ENCODE peak calls at places on chromosome X, in nine cellular contexts. K is OCI-LY7, O is NB4, M is colonic mucosa, X is skeletal muscle cell, A is heart right ventricle, D is pancreas, N is uterus, Y is tibial artery. S is an unnamed sample.

GRCh38 chrX:19875051-19875432 is 12.4 kb downstream of the SH3KBP1 start:
- DNase-seq in O (peak), M (no peak), Y (no peak), A (no peak), K (no peak), X (no peak), N (no peak), D (no peak), S (no peak)

GRCh38 chrX:14698770-14699169 is 169.4 kb downstream of the GLRA2 start:
- DNase-seq in D (no peak), Y (no peak), X (no peak), O (no peak), M (no peak), N (no peak), K (no peak), A (no peak), S (no peak)

GRCh38 chrX:118720058-118720707 is 7.2 kb upstream of the IL13RA1 start:
- DNase-seq in M (no peak), K (no peak), O (no peak), A (no peak), X (no peak), N (no peak), Y (no peak), D (no peak), S (no peak)

GRCh38 chrX:104854188-104854587 is 288.2 kb downstream of the IL1RAPL2 start:
- DNase-seq in O (no peak), N (no peak), D (no peak), Y (no peak), A (no peak), K (no peak), X (no peak), M (no peak), S (no peak)

GRCh38 chrX:149470960-149471359 is 34.1 kb downstream of the IDS start:
- DNase-seq in A (peak), O (peak), X (no peak), Y (peak), N (peak), K (peak), D (peak), M (peak), S (peak)

GRCh38 chrX:139972113-139972512 is 6.8 kb upstream of the CXorf66 start:
- DNase-seq in A (no peak), D (no peak), N (no peak), M (no peak), O (no peak), Y (no peak), X (no peak), K (no peak), S (no peak)

GRCh38 chrX:53716328-53717088 is 30.0 kb upstream of the HUWE1 start:
- DNase-seq in Y (no peak), A (no peak), X (no peak), D (no peak), M (no peak), N (no peak), K (peak), O (peak), S (peak)

GRCh38 chrX:68999351-68999750 is 165.9 kb downstream of the PJA1 start:
- DNase-seq in A (no peak), Y (no peak), O (no peak), X (no peak), M (no peak), K (no peak), D (no peak), N (no peak), S (no peak)

GRCh38 chrX:18649498-18649951 is 22.4 kb downstream of the RS1 start:
- DNase-seq in N (no peak), Y (no peak), K (no peak), O (no peak), M (no peak), A (no peak), D (no peak), X (no peak), S (no peak)

GRCh38 chrX:118347131-118347530 is 1.2 kb downstream of the WDR44 start:
- DNase-seq in O (peak), K (no peak), X (no peak), N (no peak), D (no peak), A (no peak), M (no peak), Y (no peak), S (peak)

GRCh38 chrX:115023139-115023538 is 5.7 kb upstream of the IL13RA2 start:
- DNase-seq in K (no peak), O (no peak), Y (no peak), D (no peak), N (no peak), X (peak), M (no peak), A (no peak), S (peak)

GRCh38 chrX:79146552-79147390 is 2.3 kb downstream of the GPR174 start:
- DNase-seq in D (no peak), K (peak), M (no peak), A (no peak), N (no peak), Y (no peak), X (no peak), O (peak), S (no peak)

GRCh38 chrX:97399400-97399799 is 515.7 kb downstream of the RPA4 start:
- DNase-seq in K (no peak), O (no peak), M (no peak), D (no peak), X (peak), N (no peak), A (no peak), Y (no peak), S (peak)

GRCh38 chrX:113966791-113967190 is 617.1 kb upstream of the HTR2C start:
- DNase-seq in Y (no peak), M (no peak), X (no peak), O (no peak), N (no peak), A (no peak), K (no peak), D (no peak), S (no peak)
- H3K4me3 ChIP-seq in Y (no peak), M (no peak), X (no peak), O (no peak), N (no peak), A (no peak), K (no peak), D (no peak), S (no peak)

DNA sequence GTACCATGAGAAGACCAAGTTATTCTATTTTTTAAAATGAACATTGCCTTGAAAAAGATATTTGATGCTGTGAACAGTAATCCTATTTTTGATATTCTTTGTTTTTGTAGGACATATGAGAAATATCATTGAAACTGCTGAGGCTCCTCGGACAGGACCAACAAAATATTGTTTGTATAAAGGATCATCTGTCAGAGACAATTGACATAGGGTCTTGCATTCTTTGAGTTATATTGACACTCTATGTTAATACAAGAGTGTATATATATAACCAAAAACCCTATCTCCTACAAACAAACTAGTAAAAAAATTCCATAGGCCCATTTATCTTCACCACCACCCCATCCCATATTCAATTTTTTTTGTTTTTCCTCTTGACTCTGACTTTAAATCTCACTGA is 222.7 kb downstream of the DACH2 start:
- DNase-seq in O (no peak), A (no peak), N (no peak), K (no peak), X (no peak), M (no peak), D (no peak), Y (no peak), S (no peak)
- H3K4me3 ChIP-seq in O (no peak), A (no peak), N (no peak), K (no peak), X (no peak), M (no peak), D (no peak), Y (no peak), S (no peak)

DNA sequence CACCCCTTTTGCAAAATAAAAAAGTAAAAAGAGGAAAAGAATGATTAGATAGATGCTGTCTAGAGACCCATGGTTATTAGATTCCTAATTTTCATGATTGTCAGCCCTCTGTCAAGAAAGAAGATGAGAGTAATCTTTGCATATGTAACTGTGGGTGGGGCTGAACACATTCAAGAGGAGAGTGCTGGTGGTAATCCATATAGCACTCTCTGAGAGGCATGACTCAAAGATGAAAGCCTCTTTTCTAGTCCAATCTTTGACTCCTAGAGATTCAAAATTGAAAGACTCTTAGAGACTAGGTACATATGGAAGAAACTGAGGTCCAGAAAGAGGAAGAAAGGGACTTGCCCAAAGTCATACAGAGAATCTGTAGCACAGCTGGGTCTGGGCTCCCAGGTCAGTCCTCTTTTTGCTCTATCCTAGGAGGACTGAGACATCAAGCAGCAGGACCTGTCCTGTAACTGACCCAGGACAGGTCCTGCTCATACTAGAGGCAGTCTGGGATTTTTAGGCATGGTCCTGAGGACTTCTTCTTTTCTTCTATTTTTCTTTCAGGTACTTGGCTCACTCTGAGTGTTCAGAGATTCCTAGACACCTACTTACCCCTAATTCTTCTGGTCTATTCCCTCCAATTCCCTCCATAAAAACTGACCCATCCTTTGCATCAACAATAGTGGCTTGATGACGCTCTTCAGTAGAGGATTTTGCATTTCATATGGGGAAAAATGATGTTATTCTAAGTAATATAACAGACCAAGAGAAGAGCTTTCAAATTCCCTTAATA is 23.8 kb downstream of the VSIG4 start:
- DNase-seq in D (no peak), M (no peak), N (no peak), Y (no peak), A (no peak), K (no peak), O (no peak), X (no peak), S (no peak)
- H3K4me3 ChIP-seq in D (peak), M (no peak), N (no peak), Y (peak), A (peak), K (peak), O (peak), X (no peak), S (no peak)

GRCh38 chrX:2550288-2551020 is 49.7 kb upstream of the DHRSX start:
- DNase-seq in D (no peak), N (no peak), K (no peak), X (no peak), M (no peak), O (no peak), A (no peak), Y (no peak), S (peak)
- H3K4me3 ChIP-seq in D (no peak), N (no peak), K (no peak), X (no peak), M (no peak), O (no peak), A (no peak), Y (no peak), S (no peak)

DNA sequence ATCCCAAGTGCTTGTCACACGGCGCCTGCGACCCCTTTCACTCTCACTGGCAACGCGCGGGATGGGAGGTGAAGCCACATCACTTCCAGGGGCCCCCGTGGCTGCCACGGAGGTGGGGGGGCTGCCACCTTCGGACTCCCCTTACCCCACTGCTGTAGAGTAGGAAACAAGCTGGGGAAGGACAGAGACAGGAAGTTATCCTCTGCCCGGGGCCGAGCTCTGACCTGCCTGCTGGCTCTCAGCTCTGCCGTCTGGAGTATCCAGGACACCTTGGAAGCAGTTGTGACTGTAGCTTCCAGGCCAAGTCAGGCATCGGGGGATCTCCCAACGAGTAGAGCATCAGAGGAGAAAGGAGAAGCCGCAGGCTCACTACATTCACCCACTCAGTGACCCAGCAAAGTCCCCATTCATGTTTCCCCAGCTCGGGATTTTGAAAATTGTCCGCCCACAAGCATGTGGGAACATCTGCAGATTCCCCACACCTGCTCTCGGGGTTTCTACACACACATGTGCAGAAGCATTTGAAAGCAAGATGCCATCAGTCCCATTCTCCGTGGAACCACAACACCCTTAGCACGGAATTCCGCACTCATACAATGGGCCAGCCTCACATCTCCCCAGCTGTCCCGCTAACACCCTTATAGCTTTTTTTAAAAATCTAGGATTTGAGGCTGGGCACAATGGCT is 10.8 kb downstream of the PDZD4 start:
- DNase-seq in X (no peak), A (no peak), D (no peak), M (no peak), N (no peak), K (no peak), O (no peak), Y (no peak), S (no peak)
- H3K4me3 ChIP-seq in X (peak), A (peak), D (peak), M (peak), N (peak), K (no peak), O (peak), Y (peak), S (peak)

DNA sequence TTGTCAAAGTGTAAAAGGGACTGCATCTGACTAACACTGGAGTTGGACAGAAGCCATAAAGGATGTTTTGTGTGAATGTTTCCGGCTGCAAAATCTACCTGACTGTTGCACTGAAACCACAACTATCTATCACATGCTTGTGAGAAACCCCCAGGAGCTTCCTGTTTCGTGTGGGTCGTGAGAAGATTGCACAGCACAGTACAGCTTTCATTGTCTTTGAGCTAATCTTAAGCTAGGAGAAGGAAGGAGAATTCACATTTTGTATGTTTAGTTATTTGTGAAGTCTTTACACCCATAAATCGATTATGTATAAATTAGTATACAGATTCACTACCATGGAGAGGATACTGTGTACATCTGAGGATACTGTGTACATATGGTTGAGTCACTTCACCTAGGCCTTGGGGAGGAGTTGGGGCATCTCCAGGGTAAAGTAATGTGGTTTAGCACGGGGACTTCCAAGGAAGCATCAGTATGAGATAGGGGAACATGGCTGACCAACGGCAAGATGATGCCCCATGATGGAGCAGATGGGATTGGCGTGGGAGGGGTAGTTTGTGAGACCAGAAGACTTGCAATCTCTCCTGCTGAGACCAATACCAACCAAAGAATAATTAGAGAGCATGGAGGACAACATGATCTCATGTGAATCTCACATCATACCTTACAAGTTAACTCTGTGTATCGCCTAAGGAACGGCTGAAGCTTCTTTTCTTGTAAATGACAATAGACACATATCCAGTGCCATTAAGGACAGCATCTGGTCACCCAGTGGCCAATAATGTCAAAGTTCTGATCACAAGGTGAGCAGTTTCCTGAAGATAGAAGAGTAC is 43.1 kb upstream of the FAM9C start:
- DNase-seq in K (peak), M (no peak), D (no peak), Y (no peak), A (no peak), X (peak), N (no peak), O (peak), S (no peak)
- H3K4me3 ChIP-seq in K (peak), M (no peak), D (no peak), Y (no peak), A (no peak), X (no peak), N (no peak), O (peak), S (no peak)

GRCh38 chrX:94288325-94288724 is 614.3 kb downstream of the FAM133A start:
- DNase-seq in D (no peak), A (no peak), X (no peak), N (no peak), M (no peak), K (no peak), Y (no peak), O (no peak), S (no peak)
- H3K4me3 ChIP-seq in D (no peak), A (no peak), X (no peak), N (no peak), M (no peak), K (no peak), Y (no peak), O (no peak), S (no peak)

DNA sequence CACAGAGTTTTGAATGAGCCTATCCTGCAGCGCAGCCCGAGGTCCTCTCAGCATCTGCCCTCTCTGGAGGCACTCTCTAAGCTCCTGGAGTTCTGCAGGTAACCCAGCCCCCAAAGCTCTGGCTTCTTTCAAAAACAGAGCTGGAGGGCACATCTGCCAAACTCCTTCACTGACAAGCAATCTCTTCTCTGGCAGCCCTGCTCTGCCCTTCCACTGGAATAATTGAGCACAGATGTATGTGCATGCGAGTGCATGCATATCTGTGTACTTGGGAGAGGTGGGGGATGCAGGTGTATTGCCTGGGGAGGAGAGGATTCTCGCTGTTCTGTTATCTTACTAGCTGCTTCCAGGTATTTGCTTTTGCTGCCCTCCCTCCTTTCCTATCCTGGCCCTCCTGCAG is 22.2 kb upstream of the PLP1 start:
- DNase-seq in X (no peak), A (no peak), O (no peak), K (no peak), D (no peak), Y (no peak), M (no peak), N (no peak), S (no peak)
- H3K4me3 ChIP-seq in X (no peak), A (no peak), O (no peak), K (no peak), D (no peak), Y (no peak), M (no peak), N (no peak), S (no peak)

DNA sequence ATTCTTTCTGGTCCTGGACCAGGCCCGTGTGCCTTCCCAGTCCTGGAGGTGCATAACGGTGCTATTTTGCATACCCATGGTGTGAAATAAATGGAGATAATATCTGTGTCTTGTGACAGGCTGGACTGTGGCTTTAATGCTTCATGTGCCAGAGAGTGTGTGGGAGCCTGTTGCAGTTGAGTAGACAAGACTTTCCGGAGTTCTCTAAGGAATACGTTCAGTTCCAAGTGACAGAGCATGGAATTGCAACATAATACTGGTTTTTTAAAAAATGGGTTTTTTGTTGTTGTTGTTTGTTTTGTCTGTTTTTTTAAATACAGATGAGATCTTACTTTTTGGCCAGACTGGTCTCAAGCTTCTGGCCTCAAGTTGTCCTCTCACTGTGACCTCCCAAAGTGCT is 74.0 kb downstream of the HPRT1 start:
- DNase-seq in A (no peak), N (no peak), K (no peak), X (no peak), D (no peak), Y (no peak), M (no peak), O (no peak), S (no peak)
- H3K4me3 ChIP-seq in A (no peak), N (no peak), K (no peak), X (no peak), D (no peak), Y (no peak), M (no peak), O (no peak), S (no peak)

S was measured in foreskin fibroblast.